ENCODE peak calls at places on chromosomes 12 and 14, in ten cellular contexts. I, S, T, J, G, O, W, Y, F and A are unnamed samples. For H3K36me3, the result is how much of the 10 kb centered on the place peaks cover.

GRCh38 chr12:42482820-42483533 is 106.6 kb downstream of the PRICKLE1 start:
- DNase-seq in O (peak), J (peak), F (peak), W (peak), S (peak), G (peak), I (peak), Y (peak), T (peak), A (peak)

GRCh38 chr12:124683330-124683662 is 115.9 kb upstream of the NCOR2 start:
- DNase-seq in I (no peak), G (peak), T (no peak), Y (no peak), O (peak), W (no peak), S (no peak), J (no peak), F (no peak), A (no peak)

GRCh38 chr14:93103392-93104080 is 12.2 kb downstream of the ITPK1 start:
- DNase-seq in F (no peak), O (no peak), S (no peak), J (no peak), W (no peak), I (peak), G (peak), Y (no peak), T (no peak), A (no peak)

GRCh38 chr14:67722293-67722692 is 20.6 kb downstream of the RDH12 start:
- DNase-seq in F (peak), O (peak), I (peak), J (no peak), G (peak), W (peak), Y (peak), T (no peak), S (peak), A (no peak)

GRCh38 chr14:54564071-54564798 is 2.7 kb upstream of the SAMD4A start:
- DNase-seq in S (no peak), W (no peak), J (peak), F (no peak), T (no peak), O (peak), G (no peak), I (no peak), Y (no peak), A (no peak)

GRCh38 chr14:76352639-76353281 is 23.2 kb upstream of the ESRRB start:
- DNase-seq in T (no peak), G (peak), O (peak), I (no peak), W (peak), F (peak), Y (peak), S (no peak), J (peak), A (peak)

GRCh38 chr12:89326260-89327040 is 25.9 kb downstream of the DUSP6 start:
- DNase-seq in T (no peak), I (no peak), J (no peak), O (no peak), F (no peak), G (no peak), S (no peak), W (no peak), Y (no peak), A (no peak)

GRCh38 chr12:6534914-6535696 is 788 bp downstream of the GAPDH start:
- DNase-seq in W (peak), S (peak), T (peak), O (peak), F (peak), Y (peak), I (peak), G (peak), J (peak), A (peak)

GRCh38 chr14:52014601-52015267 is 25.4 kb downstream of the RTRAF start:
- DNase-seq in S (peak), I (no peak), O (no peak), W (no peak), J (no peak), T (no peak), F (no peak), G (no peak), Y (peak), A (no peak)

GRCh38 chr14:93619176-93619793 is 169.0 kb downstream of the PRIMA1 start:
- DNase-seq in F (peak), Y (no peak), S (no peak), G (peak), J (peak), T (no peak), W (no peak), I (no peak), O (peak), A (no peak)

GRCh38 chr12:11486623-11487444 is 91.5 kb upstream of the PRB2 start:
- DNase-seq in Y (peak), G (peak), I (peak), W (peak), J (peak), F (peak), O (peak), S (peak), T (no peak), A (peak)

GRCh38 chr12:67382206-67382871 is 113.2 kb downstream of the CAND1 start:
- DNase-seq in T (no peak), S (no peak), Y (no peak), J (no peak), I (no peak), W (no peak), O (peak), F (no peak), G (no peak), A (no peak)

GRCh38 chr12:67626156-67626555 is 22.4 kb upstream of the DYRK2 start:
- DNase-seq in F (no peak), G (no peak), Y (no peak), T (no peak), I (no peak), O (no peak), W (no peak), J (no peak), S (no peak), A (no peak)

GRCh38 chr12:30965613-30965985 is 39.1 kb downstream of the TSPAN11 start:
- DNase-seq in G (peak), O (no peak), W (no peak), J (no peak), I (peak), T (no peak), S (no peak), Y (peak), F (peak), A (no peak)

GRCh38 chr12:112844814-112845565 is 53.4 kb downstream of the RPH3A start:
- DNase-seq in J (no peak), G (no peak), W (no peak), I (no peak), F (no peak), O (no peak), Y (no peak), T (peak), S (no peak), A (no peak)

GRCh38 chr12:48601013-48601756 is 31.3 kb upstream of the LALBA start:
- DNase-seq in F (no peak), J (no peak), S (no peak), O (peak), I (no peak), G (no peak), T (no peak), W (no peak), Y (no peak), A (no peak)

GRCh38 chr12:103308396-103308795 is 187.4 kb downstream of the C12orf42 start:
- DNase-seq in S (no peak), Y (no peak), T (no peak), W (no peak), G (no peak), F (no peak), I (no peak), J (no peak), O (no peak), A (no peak)

GRCh38 chr14:49551569-49551968 is 34.6 kb downstream of the RPS29 start:
- DNase-seq in O (no peak), G (no peak), W (no peak), T (no peak), S (no peak), F (no peak), I (no peak), Y (no peak), J (no peak), A (no peak)

GRCh38 chr14:35285168-35285990 is 6.8 kb upstream of the PSMA6 start:
- DNase-seq in O (peak), T (no peak), W (no peak), I (no peak), Y (no peak), F (no peak), J (no peak), G (no peak), S (no peak), A (no peak)

GRCh38 chr14:98782062-98782461 is 489.9 kb downstream of the BCL11B start:
- DNase-seq in J (no peak), T (no peak), I (no peak), S (no peak), F (no peak), O (no peak), Y (no peak), G (no peak), W (no peak), A (no peak)

GRCh38 chr12:102806592-102806991 is 110.5 kb downstream of the PAH start:
- DNase-seq in F (no peak), W (no peak), G (no peak), T (no peak), Y (no peak), J (no peak), I (no peak), S (no peak), O (no peak), A (no peak)

GRCh38 chr12:82912406-82912805 is 225.7 kb downstream of the TMTC2 start:
- DNase-seq in T (no peak), W (no peak), J (no peak), F (no peak), G (no peak), S (no peak), Y (no peak), I (no peak), O (peak), A (no peak)

GRCh38 chr12:6614513-6615177 is 7.5 kb upstream of the CHD4 start:
- DNase-seq in W (no peak), J (no peak), F (no peak), I (no peak), G (no peak), Y (no peak), S (no peak), T (no peak), O (no peak), A (no peak)

GRCh38 chr14:39939023-39939422 is 506.8 kb upstream of the FBXO33 start:
- DNase-seq in O (no peak), Y (no peak), T (no peak), F (no peak), W (no peak), S (no peak), G (no peak), J (no peak), I (no peak), A (no peak)

GRCh38 chr14:102923920-102924486 is 1.5 kb downstream of the AMN start:
- DNase-seq in S (no peak), G (no peak), W (no peak), J (no peak), F (no peak), Y (no peak), I (peak), T (no peak), O (no peak), A (no peak)

GRCh38 chr12:32651151-32651955 is 27.7 kb upstream of the DNM1L start:
- DNase-seq in T (no peak), J (no peak), O (no peak), Y (no peak), G (no peak), W (no peak), I (no peak), S (no peak), F (no peak), A (no peak)

GRCh38 chr12:32896438-32897275 is at the start of gene PKP2:
- DNase-seq in O (no peak), G (peak), W (peak), T (no peak), S (no peak), I (peak), J (peak), Y (peak), F (peak), A (peak)

GRCh38 chr14:64849940-64850339 is 29.8 kb downstream of the SPTB start:
- DNase-seq in F (no peak), T (no peak), G (no peak), Y (no peak), J (no peak), W (no peak), O (no peak), S (no peak), I (no peak), A (no peak)

GRCh38 chr12:66861157-66861750 is 182.4 kb upstream of the GRIP1 start:
- DNase-seq in F (peak), W (peak), T (no peak), Y (peak), I (no peak), S (peak), J (peak), G (peak), O (peak), A (peak)

GRCh38 chr14:81435578-81436295 is 35.6 kb upstream of the STON2 start:
- DNase-seq in O (peak), G (peak), T (peak), W (no peak), J (peak), I (peak), S (peak), F (peak), Y (peak), A (no peak)

GRCh38 chr14:83483063-83483462 is 1949.4 kb upstream of the SEL1L start:
- DNase-seq in O (peak), S (no peak), I (no peak), J (no peak), Y (no peak), F (no peak), T (no peak), G (no peak), W (no peak), A (no peak)

GRCh38 chr14:56120091-56120632 is 2.0 kb downstream of the PELI2 start:
- DNase-seq in J (no peak), G (no peak), F (peak), Y (no peak), S (peak), W (no peak), O (peak), T (no peak), I (no peak), A (no peak)

GRCh38 chr12:76020281-76020680 is 11.3 kb downstream of the PHLDA1 start:
- DNase-seq in Y (no peak), S (no peak), T (no peak), W (no peak), F (peak), I (no peak), G (peak), J (no peak), O (peak), A (no peak)

DNA sequence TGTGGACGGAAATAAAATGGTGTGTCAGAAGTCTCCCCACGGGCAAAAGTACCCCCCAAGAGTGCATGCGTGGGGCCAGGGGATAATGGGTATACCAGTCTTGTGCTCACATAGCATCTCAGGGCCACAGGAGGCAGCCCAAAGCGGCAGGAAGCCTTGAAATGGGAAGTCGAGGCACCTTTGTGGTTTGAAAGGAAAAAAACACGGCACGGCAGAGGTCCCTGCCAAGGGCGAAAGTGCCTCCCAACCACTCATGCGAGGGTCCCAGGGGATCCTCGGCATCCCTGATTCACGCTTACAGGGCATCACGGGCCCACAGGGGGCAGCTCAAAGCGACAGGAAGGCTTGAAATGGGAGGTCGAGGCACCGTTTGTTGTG is 583.2 kb downstream of the ALG10 start:
- DNase-seq in S (no peak), G (no peak), I (peak), O (no peak), Y (no peak), W (no peak), J (peak), T (no peak), F (no peak), A (no peak)
- H3K36me3 ChIP-seq in S (under half), G (under half), I (under half), O (under half), Y (under half), W (under half), J (under half), T (under half), F (under half), A (under half)

DNA sequence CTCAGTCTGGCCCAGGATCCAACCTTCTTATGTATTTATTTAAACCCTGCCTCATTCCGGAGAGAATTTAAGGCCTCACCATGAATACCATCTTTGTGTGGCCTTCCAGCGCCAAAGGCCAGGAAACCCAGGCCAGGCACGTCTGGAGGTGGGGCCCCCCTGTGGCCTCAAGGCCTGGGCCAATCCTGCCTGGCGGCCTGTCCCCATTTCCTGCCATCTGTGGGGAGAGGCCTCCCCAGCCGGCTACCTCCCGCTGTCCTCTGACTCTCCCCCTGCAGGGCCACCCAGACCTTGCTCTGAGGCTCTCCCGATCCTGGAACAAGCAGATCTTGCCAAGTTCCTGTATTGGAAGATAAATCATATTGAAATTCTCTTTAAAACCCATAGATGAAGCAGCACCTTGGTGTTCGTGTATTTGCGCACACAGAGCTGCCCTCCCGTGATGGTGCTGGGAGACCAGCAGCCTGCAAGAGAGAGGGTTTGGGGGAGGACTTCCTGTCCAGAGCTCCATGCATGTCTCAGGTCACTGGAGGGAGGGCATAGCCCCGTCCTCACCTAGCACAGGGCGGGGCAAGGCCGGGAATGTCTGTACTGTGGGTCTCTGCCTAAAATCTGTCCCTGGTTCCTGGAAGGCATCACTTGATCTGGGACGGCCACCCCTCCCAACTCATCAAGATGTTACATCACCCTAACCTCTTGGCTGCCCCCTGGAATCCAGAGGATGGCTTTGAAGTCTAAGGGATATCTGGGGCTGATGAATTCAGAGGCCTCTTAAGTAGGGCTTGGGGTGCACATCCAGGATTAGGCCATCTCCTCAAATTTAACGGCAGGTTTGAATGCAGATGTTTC is 37.2 kb upstream of the MEG3 start:
- DNase-seq in S (no peak), T (no peak), O (no peak), I (peak), G (no peak), J (peak), Y (peak), W (no peak), F (no peak), A (no peak)
- TF ChIP-seq CTCF in S (no peak), T (no peak), O (no peak), I (no peak), G (no peak), J (peak), Y (no peak), W (no peak), F (no peak), A (no peak)

GRCh38 chr12:69329669-69330428 is 18.3 kb upstream of the LYZ start:
- DNase-seq in F (no peak), S (no peak), J (no peak), G (no peak), I (no peak), Y (no peak), W (no peak), O (no peak), T (no peak), A (no peak)

GRCh38 chr12:69332815-69333358 is 15.3 kb upstream of the LYZ start:
- DNase-seq in T (no peak), J (no peak), G (peak), W (no peak), S (no peak), Y (no peak), O (no peak), I (no peak), F (no peak), A (no peak)

GRCh38 chr12:69331846-69332684 is 16.1 kb upstream of the LYZ start:
- DNase-seq in W (no peak), Y (no peak), O (no peak), J (no peak), T (no peak), I (no peak), S (no peak), G (no peak), F (no peak), A (no peak)

GRCh38 chr12:69331482-69331845 is 16.7 kb upstream of the LYZ start:
- DNase-seq in I (no peak), Y (no peak), S (no peak), O (no peak), G (no peak), F (no peak), T (no peak), J (no peak), W (no peak), A (no peak)

DNA sequence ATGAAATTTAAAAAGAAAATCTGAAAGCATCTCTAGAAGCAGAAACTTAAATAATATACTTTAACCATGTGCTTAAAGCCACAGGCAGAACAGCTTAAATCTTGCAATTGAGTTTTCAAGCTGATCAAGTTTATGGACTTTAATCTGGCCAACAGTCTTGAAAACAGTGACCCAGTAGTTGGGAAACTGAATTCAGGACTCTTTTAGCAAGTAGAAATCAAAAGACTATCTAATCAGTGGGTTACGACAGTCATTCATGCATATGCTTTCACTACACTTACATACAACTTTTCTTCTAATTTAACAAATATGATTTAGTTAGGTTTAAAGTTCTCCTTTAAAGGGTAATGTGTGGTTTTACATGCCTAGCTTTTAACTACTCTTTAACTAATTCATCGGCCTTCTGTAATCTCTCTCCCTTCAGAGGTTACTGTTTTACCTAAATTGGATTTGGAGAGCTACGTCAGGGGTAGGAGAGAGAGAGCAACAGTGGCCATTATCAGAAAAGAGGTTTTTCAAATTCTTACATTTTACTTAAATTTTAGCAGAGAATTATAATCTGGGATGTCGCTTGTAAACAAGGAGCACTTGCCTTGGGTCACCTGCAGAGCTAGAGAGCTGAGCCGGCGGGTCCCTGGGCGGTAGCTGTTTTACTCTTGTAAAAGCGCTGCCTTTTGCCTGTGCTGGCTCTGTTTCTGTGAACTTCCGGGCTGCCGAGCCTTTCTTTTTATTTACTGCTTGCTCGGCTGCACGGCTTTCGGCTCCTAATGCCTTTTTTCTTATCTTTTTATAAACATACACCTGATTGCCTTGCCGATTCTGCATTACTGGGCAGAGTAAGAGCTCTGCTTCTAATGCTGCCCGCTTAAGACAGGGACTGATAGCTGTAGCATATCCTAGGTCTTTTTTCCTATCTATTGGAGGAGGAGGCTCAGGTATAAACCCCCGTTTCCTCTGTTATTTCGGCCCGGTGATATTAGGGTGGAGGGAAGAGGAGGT is 17.4 kb upstream of the LYZ start:
- DNase-seq in Y (no peak), I (peak), G (peak), F (peak), W (no peak), O (peak), J (peak), S (no peak), T (no peak), A (no peak)
- TF ChIP-seq POLR2A in Y (no peak), I (peak), G (no peak), F (no peak), W (no peak), O (no peak), J (peak), S (no peak), T (no peak), A (no peak)

GRCh38 chr12:2523881-2524561 is 270.7 kb upstream of the FKBP4 start:
- DNase-seq in T (no peak), F (no peak), O (no peak), G (no peak), Y (no peak), J (no peak), W (no peak), S (no peak), I (no peak), A (no peak)
- H3K36me3 ChIP-seq in T (under half), F (under half), O (under half), G (under half), Y (under half), J (under half), W (under half), S (under half), I (under half), A (under half)